ENCODE peak calls at places on chromosomes 7 and 10, in eight cellular contexts. One of them, this sample, is unnamed.

GRCh38 chr7:155405399-155406318 is 52.3 kb upstream of the EN2 start:
- DNase-seq in stimulated activated CD8-positive, alpha-beta memory T cell treated with anti-CD3 and anti-CD28 coated beads, Interleukin-15, amount 100 ng/mL, for 24 hours: no peak
- DNase-seq in gastrocnemius medialis: no peak
- DNase-seq in heart right ventricle: no peak
- DNase-seq in ELR: no peak
- DNase-seq in iris pigment epithelial cell: no peak
- DNase-seq in fibroblast of lung: no peak
- DNase-seq in caudate nucleus: peak
- DNase-seq in this sample: no peak

GRCh38 chr10:45199380-45199740 is 116.0 kb downstream of the OR13A1 start:
- DNase-seq in stimulated activated CD8-positive, alpha-beta memory T cell treated with anti-CD3 and anti-CD28 coated beads, Interleukin-15, amount 100 ng/mL, for 24 hours: no peak
- DNase-seq in gastrocnemius medialis: no peak
- DNase-seq in heart right ventricle: no peak
- DNase-seq in ELR: no peak
- DNase-seq in iris pigment epithelial cell: no peak
- DNase-seq in fibroblast of lung: no peak
- DNase-seq in caudate nucleus: no peak
- DNase-seq in this sample: no peak

GRCh38 chr7:43650457-43651052 is 67.6 kb downstream of the STK17A start:
- DNase-seq in stimulated activated CD8-positive, alpha-beta memory T cell treated with anti-CD3 and anti-CD28 coated beads, Interleukin-15, amount 100 ng/mL, for 24 hours: no peak
- DNase-seq in gastrocnemius medialis: no peak
- DNase-seq in heart right ventricle: no peak
- DNase-seq in ELR: peak
- DNase-seq in iris pigment epithelial cell: peak
- DNase-seq in fibroblast of lung: peak
- DNase-seq in caudate nucleus: no peak
- DNase-seq in this sample: peak

GRCh38 chr7:23115991-23116390 is 10.4 kb downstream of the KLHL7 start:
- DNase-seq in stimulated activated CD8-positive, alpha-beta memory T cell treated with anti-CD3 and anti-CD28 coated beads, Interleukin-15, amount 100 ng/mL, for 24 hours: no peak
- DNase-seq in gastrocnemius medialis: no peak
- DNase-seq in heart right ventricle: no peak
- DNase-seq in ELR: no peak
- DNase-seq in iris pigment epithelial cell: no peak
- DNase-seq in fibroblast of lung: no peak
- DNase-seq in caudate nucleus: no peak
- DNase-seq in this sample: no peak

GRCh38 chr10:104441601-104442000 is 88.0 kb downstream of the CFAP58 start:
- DNase-seq in stimulated activated CD8-positive, alpha-beta memory T cell treated with anti-CD3 and anti-CD28 coated beads, Interleukin-15, amount 100 ng/mL, for 24 hours: no peak
- DNase-seq in gastrocnemius medialis: no peak
- DNase-seq in heart right ventricle: no peak
- DNase-seq in ELR: peak
- DNase-seq in iris pigment epithelial cell: peak
- DNase-seq in fibroblast of lung: peak
- DNase-seq in caudate nucleus: no peak
- DNase-seq in this sample: peak

GRCh38 chr10:104622598-104623209 is 18.4 kb upstream of the SORCS3 start:
- DNase-seq in stimulated activated CD8-positive, alpha-beta memory T cell treated with anti-CD3 and anti-CD28 coated beads, Interleukin-15, amount 100 ng/mL, for 24 hours: no peak
- DNase-seq in gastrocnemius medialis: no peak
- DNase-seq in heart right ventricle: no peak
- DNase-seq in ELR: peak
- DNase-seq in iris pigment epithelial cell: peak
- DNase-seq in fibroblast of lung: no peak
- DNase-seq in caudate nucleus: no peak
- DNase-seq in this sample: peak

GRCh38 chr10:24793648-24794379 is 70.1 kb upstream of the ARHGAP21 start:
- DNase-seq in stimulated activated CD8-positive, alpha-beta memory T cell treated with anti-CD3 and anti-CD28 coated beads, Interleukin-15, amount 100 ng/mL, for 24 hours: no peak
- DNase-seq in gastrocnemius medialis: no peak
- DNase-seq in heart right ventricle: no peak
- DNase-seq in ELR: peak
- DNase-seq in iris pigment epithelial cell: peak
- DNase-seq in fibroblast of lung: peak
- DNase-seq in caudate nucleus: no peak
- DNase-seq in this sample: peak

GRCh38 chr7:50556247-50556976 is 8.8 kb downstream of the DDC start:
- DNase-seq in stimulated activated CD8-positive, alpha-beta memory T cell treated with anti-CD3 and anti-CD28 coated beads, Interleukin-15, amount 100 ng/mL, for 24 hours: no peak
- DNase-seq in gastrocnemius medialis: no peak
- DNase-seq in heart right ventricle: no peak
- DNase-seq in ELR: no peak
- DNase-seq in iris pigment epithelial cell: no peak
- DNase-seq in fibroblast of lung: peak
- DNase-seq in caudate nucleus: no peak
- DNase-seq in this sample: no peak

GRCh38 chr10:89553064-89553734 is 17.8 kb upstream of the SLC16A12 start:
- DNase-seq in stimulated activated CD8-positive, alpha-beta memory T cell treated with anti-CD3 and anti-CD28 coated beads, Interleukin-15, amount 100 ng/mL, for 24 hours: no peak
- DNase-seq in gastrocnemius medialis: no peak
- DNase-seq in heart right ventricle: no peak
- DNase-seq in ELR: peak
- DNase-seq in iris pigment epithelial cell: peak
- DNase-seq in fibroblast of lung: peak
- DNase-seq in caudate nucleus: no peak
- DNase-seq in this sample: peak

GRCh38 chr7:68176974-68177373 is 1180.3 kb downstream of the TYW1 start:
- DNase-seq in stimulated activated CD8-positive, alpha-beta memory T cell treated with anti-CD3 and anti-CD28 coated beads, Interleukin-15, amount 100 ng/mL, for 24 hours: no peak
- DNase-seq in gastrocnemius medialis: peak
- DNase-seq in heart right ventricle: peak
- DNase-seq in ELR: peak
- DNase-seq in iris pigment epithelial cell: peak
- DNase-seq in fibroblast of lung: peak
- DNase-seq in caudate nucleus: no peak
- DNase-seq in this sample: peak

GRCh38 chr7:24175603-24176002 is 108.4 kb upstream of the NPY start:
- DNase-seq in stimulated activated CD8-positive, alpha-beta memory T cell treated with anti-CD3 and anti-CD28 coated beads, Interleukin-15, amount 100 ng/mL, for 24 hours: no peak
- DNase-seq in gastrocnemius medialis: no peak
- DNase-seq in heart right ventricle: no peak
- DNase-seq in ELR: no peak
- DNase-seq in iris pigment epithelial cell: no peak
- DNase-seq in fibroblast of lung: no peak
- DNase-seq in caudate nucleus: no peak
- DNase-seq in this sample: no peak

GRCh38 chr10:44821290-44821689 is 89.8 kb upstream of the TMEM72 start:
- DNase-seq in stimulated activated CD8-positive, alpha-beta memory T cell treated with anti-CD3 and anti-CD28 coated beads, Interleukin-15, amount 100 ng/mL, for 24 hours: no peak
- DNase-seq in gastrocnemius medialis: no peak
- DNase-seq in heart right ventricle: no peak
- DNase-seq in ELR: peak
- DNase-seq in iris pigment epithelial cell: no peak
- DNase-seq in fibroblast of lung: no peak
- DNase-seq in caudate nucleus: no peak
- DNase-seq in this sample: no peak

GRCh38 chr10:132400547-132401151 is 3.6 kb downstream of the PWWP2B start:
- DNase-seq in stimulated activated CD8-positive, alpha-beta memory T cell treated with anti-CD3 and anti-CD28 coated beads, Interleukin-15, amount 100 ng/mL, for 24 hours: no peak
- DNase-seq in gastrocnemius medialis: no peak
- DNase-seq in heart right ventricle: no peak
- DNase-seq in ELR: no peak
- DNase-seq in iris pigment epithelial cell: no peak
- DNase-seq in fibroblast of lung: no peak
- DNase-seq in caudate nucleus: no peak
- DNase-seq in this sample: no peak

GRCh38 chr10:125599194-125599593 is 83.8 kb downstream of the TEX36 start:
- DNase-seq in stimulated activated CD8-positive, alpha-beta memory T cell treated with anti-CD3 and anti-CD28 coated beads, Interleukin-15, amount 100 ng/mL, for 24 hours: no peak
- DNase-seq in gastrocnemius medialis: no peak
- DNase-seq in heart right ventricle: no peak
- DNase-seq in ELR: no peak
- DNase-seq in iris pigment epithelial cell: no peak
- DNase-seq in fibroblast of lung: no peak
- DNase-seq in caudate nucleus: no peak
- DNase-seq in this sample: no peak

GRCh38 chr7:99083068-99083651 is 60.7 kb downstream of the SMURF1 start:
- DNase-seq in stimulated activated CD8-positive, alpha-beta memory T cell treated with anti-CD3 and anti-CD28 coated beads, Interleukin-15, amount 100 ng/mL, for 24 hours: no peak
- DNase-seq in gastrocnemius medialis: no peak
- DNase-seq in heart right ventricle: no peak
- DNase-seq in ELR: no peak
- DNase-seq in iris pigment epithelial cell: peak
- DNase-seq in fibroblast of lung: peak
- DNase-seq in caudate nucleus: no peak
- DNase-seq in this sample: no peak

GRCh38 chr7:44434201-44434600 is 56.3 kb downstream of the NUDCD3 start:
- DNase-seq in stimulated activated CD8-positive, alpha-beta memory T cell treated with anti-CD3 and anti-CD28 coated beads, Interleukin-15, amount 100 ng/mL, for 24 hours: no peak
- DNase-seq in gastrocnemius medialis: no peak
- DNase-seq in heart right ventricle: peak
- DNase-seq in ELR: no peak
- DNase-seq in iris pigment epithelial cell: no peak
- DNase-seq in fibroblast of lung: no peak
- DNase-seq in caudate nucleus: no peak
- DNase-seq in this sample: no peak

GRCh38 chr7:30068117-30068516 is 39.9 kb downstream of the PLEKHA8 start:
- DNase-seq in stimulated activated CD8-positive, alpha-beta memory T cell treated with anti-CD3 and anti-CD28 coated beads, Interleukin-15, amount 100 ng/mL, for 24 hours: no peak
- DNase-seq in gastrocnemius medialis: no peak
- DNase-seq in heart right ventricle: no peak
- DNase-seq in ELR: peak
- DNase-seq in iris pigment epithelial cell: peak
- DNase-seq in fibroblast of lung: peak
- DNase-seq in caudate nucleus: no peak
- DNase-seq in this sample: peak

GRCh38 chr7:151199196-151199874 is 11.0 kb downstream of the H2BK1 start:
- DNase-seq in stimulated activated CD8-positive, alpha-beta memory T cell treated with anti-CD3 and anti-CD28 coated beads, Interleukin-15, amount 100 ng/mL, for 24 hours: no peak
- DNase-seq in gastrocnemius medialis: no peak
- DNase-seq in heart right ventricle: no peak
- DNase-seq in ELR: no peak
- DNase-seq in iris pigment epithelial cell: no peak
- DNase-seq in fibroblast of lung: no peak
- DNase-seq in caudate nucleus: no peak
- DNase-seq in this sample: no peak

GRCh38 chr7:22481726-22482125 is 18.3 kb downstream of the STEAP1B start:
- DNase-seq in stimulated activated CD8-positive, alpha-beta memory T cell treated with anti-CD3 and anti-CD28 coated beads, Interleukin-15, amount 100 ng/mL, for 24 hours: no peak
- DNase-seq in gastrocnemius medialis: no peak
- DNase-seq in heart right ventricle: peak
- DNase-seq in ELR: peak
- DNase-seq in iris pigment epithelial cell: peak
- DNase-seq in fibroblast of lung: no peak
- DNase-seq in caudate nucleus: no peak
- DNase-seq in this sample: peak

GRCh38 chr7:139680676-139681462 is 96.9 kb downstream of the HIPK2 start:
- DNase-seq in stimulated activated CD8-positive, alpha-beta memory T cell treated with anti-CD3 and anti-CD28 coated beads, Interleukin-15, amount 100 ng/mL, for 24 hours: no peak
- DNase-seq in gastrocnemius medialis: peak
- DNase-seq in heart right ventricle: peak
- DNase-seq in ELR: peak
- DNase-seq in iris pigment epithelial cell: peak
- DNase-seq in fibroblast of lung: peak
- DNase-seq in caudate nucleus: no peak
- DNase-seq in this sample: peak

GRCh38 chr7:1359051-1359400 is 100.2 kb downstream of the MICALL2 start:
- DNase-seq in stimulated activated CD8-positive, alpha-beta memory T cell treated with anti-CD3 and anti-CD28 coated beads, Interleukin-15, amount 100 ng/mL, for 24 hours: no peak
- DNase-seq in gastrocnemius medialis: no peak
- DNase-seq in heart right ventricle: no peak
- DNase-seq in ELR: no peak
- DNase-seq in iris pigment epithelial cell: no peak
- DNase-seq in fibroblast of lung: no peak
- DNase-seq in caudate nucleus: no peak
- DNase-seq in this sample: no peak

GRCh38 chr10:131043039-131043691 is 268.4 kb downstream of the TCERG1L start:
- DNase-seq in stimulated activated CD8-positive, alpha-beta memory T cell treated with anti-CD3 and anti-CD28 coated beads, Interleukin-15, amount 100 ng/mL, for 24 hours: no peak
- DNase-seq in gastrocnemius medialis: no peak
- DNase-seq in heart right ventricle: no peak
- DNase-seq in ELR: no peak
- DNase-seq in iris pigment epithelial cell: no peak
- DNase-seq in fibroblast of lung: no peak
- DNase-seq in caudate nucleus: no peak
- DNase-seq in this sample: no peak

GRCh38 chr7:73907554-73908122 is 46.7 kb downstream of the TMEM270 start:
- DNase-seq in stimulated activated CD8-positive, alpha-beta memory T cell treated with anti-CD3 and anti-CD28 coated beads, Interleukin-15, amount 100 ng/mL, for 24 hours: no peak
- DNase-seq in gastrocnemius medialis: no peak
- DNase-seq in heart right ventricle: no peak
- DNase-seq in ELR: no peak
- DNase-seq in iris pigment epithelial cell: no peak
- DNase-seq in fibroblast of lung: no peak
- DNase-seq in caudate nucleus: no peak
- DNase-seq in this sample: no peak

GRCh38 chr10:61974611-61975010 is 73.1 kb downstream of the ARID5B start:
- DNase-seq in stimulated activated CD8-positive, alpha-beta memory T cell treated with anti-CD3 and anti-CD28 coated beads, Interleukin-15, amount 100 ng/mL, for 24 hours: no peak
- DNase-seq in gastrocnemius medialis: no peak
- DNase-seq in heart right ventricle: peak
- DNase-seq in ELR: peak
- DNase-seq in iris pigment epithelial cell: peak
- DNase-seq in fibroblast of lung: peak
- DNase-seq in caudate nucleus: no peak
- DNase-seq in this sample: peak

GRCh38 chr7:54799792-54800191 is 40.8 kb upstream of the SEC61G start:
- DNase-seq in stimulated activated CD8-positive, alpha-beta memory T cell treated with anti-CD3 and anti-CD28 coated beads, Interleukin-15, amount 100 ng/mL, for 24 hours: no peak
- DNase-seq in gastrocnemius medialis: no peak
- DNase-seq in heart right ventricle: no peak
- DNase-seq in ELR: no peak
- DNase-seq in iris pigment epithelial cell: no peak
- DNase-seq in fibroblast of lung: no peak
- DNase-seq in caudate nucleus: no peak
- DNase-seq in this sample: no peak

GRCh38 chr10:132506711-132507466 is 30.7 kb upstream of the INPP5A start:
- DNase-seq in stimulated activated CD8-positive, alpha-beta memory T cell treated with anti-CD3 and anti-CD28 coated beads, Interleukin-15, amount 100 ng/mL, for 24 hours: no peak
- DNase-seq in gastrocnemius medialis: peak
- DNase-seq in heart right ventricle: no peak
- DNase-seq in ELR: no peak
- DNase-seq in iris pigment epithelial cell: peak
- DNase-seq in fibroblast of lung: peak
- DNase-seq in caudate nucleus: no peak
- DNase-seq in this sample: no peak

GRCh38 chr7:1243964-1244416 is 11.3 kb downstream of the UNCX start:
- DNase-seq in stimulated activated CD8-positive, alpha-beta memory T cell treated with anti-CD3 and anti-CD28 coated beads, Interleukin-15, amount 100 ng/mL, for 24 hours: no peak
- DNase-seq in gastrocnemius medialis: no peak
- DNase-seq in heart right ventricle: no peak
- DNase-seq in ELR: no peak
- DNase-seq in iris pigment epithelial cell: no peak
- DNase-seq in fibroblast of lung: no peak
- DNase-seq in caudate nucleus: no peak
- DNase-seq in this sample: no peak

GRCh38 chr10:83606275-83606674 is 533.0 kb upstream of the GHITM start:
- DNase-seq in stimulated activated CD8-positive, alpha-beta memory T cell treated with anti-CD3 and anti-CD28 coated beads, Interleukin-15, amount 100 ng/mL, for 24 hours: no peak
- DNase-seq in gastrocnemius medialis: no peak
- DNase-seq in heart right ventricle: no peak
- DNase-seq in ELR: no peak
- DNase-seq in iris pigment epithelial cell: no peak
- DNase-seq in fibroblast of lung: peak
- DNase-seq in caudate nucleus: no peak
- DNase-seq in this sample: no peak

GRCh38 chr10:29998142-29998808 is 61.1 kb downstream of the JCAD start:
- DNase-seq in stimulated activated CD8-positive, alpha-beta memory T cell treated with anti-CD3 and anti-CD28 coated beads, Interleukin-15, amount 100 ng/mL, for 24 hours: peak
- DNase-seq in gastrocnemius medialis: peak
- DNase-seq in heart right ventricle: peak
- DNase-seq in ELR: peak
- DNase-seq in iris pigment epithelial cell: peak
- DNase-seq in fibroblast of lung: peak
- DNase-seq in caudate nucleus: no peak
- DNase-seq in this sample: peak

GRCh38 chr10:132910901-132911711 is 31.3 kb downstream of the CFAP46 start:
- DNase-seq in stimulated activated CD8-positive, alpha-beta memory T cell treated with anti-CD3 and anti-CD28 coated beads, Interleukin-15, amount 100 ng/mL, for 24 hours: no peak
- DNase-seq in gastrocnemius medialis: no peak
- DNase-seq in heart right ventricle: no peak
- DNase-seq in ELR: peak
- DNase-seq in iris pigment epithelial cell: no peak
- DNase-seq in fibroblast of lung: no peak
- DNase-seq in caudate nucleus: no peak
- DNase-seq in this sample: no peak

GRCh38 chr10:13943735-13944398 is 357.1 kb downstream of the PRPF18 start:
- DNase-seq in stimulated activated CD8-positive, alpha-beta memory T cell treated with anti-CD3 and anti-CD28 coated beads, Interleukin-15, amount 100 ng/mL, for 24 hours: no peak
- DNase-seq in gastrocnemius medialis: no peak
- DNase-seq in heart right ventricle: no peak
- DNase-seq in ELR: no peak
- DNase-seq in iris pigment epithelial cell: no peak
- DNase-seq in fibroblast of lung: no peak
- DNase-seq in caudate nucleus: no peak
- DNase-seq in this sample: no peak

GRCh38 chr10:71888623-71889387 is 37.8 kb upstream of the PSAP start:
- DNase-seq in stimulated activated CD8-positive, alpha-beta memory T cell treated with anti-CD3 and anti-CD28 coated beads, Interleukin-15, amount 100 ng/mL, for 24 hours: no peak
- DNase-seq in gastrocnemius medialis: peak
- DNase-seq in heart right ventricle: peak
- DNase-seq in ELR: peak
- DNase-seq in iris pigment epithelial cell: peak
- DNase-seq in fibroblast of lung: peak
- DNase-seq in caudate nucleus: no peak
- DNase-seq in this sample: peak

GRCh38 chr7:123594813-123595241 is 6.8 kb upstream of the ASB15 start:
- DNase-seq in stimulated activated CD8-positive, alpha-beta memory T cell treated with anti-CD3 and anti-CD28 coated beads, Interleukin-15, amount 100 ng/mL, for 24 hours: no peak
- DNase-seq in gastrocnemius medialis: no peak
- DNase-seq in heart right ventricle: no peak
- DNase-seq in ELR: peak
- DNase-seq in iris pigment epithelial cell: no peak
- DNase-seq in fibroblast of lung: no peak
- DNase-seq in caudate nucleus: no peak
- DNase-seq in this sample: no peak

GRCh38 chr7:86814980-86815379 is 171.3 kb downstream of the GRM3 start:
- DNase-seq in stimulated activated CD8-positive, alpha-beta memory T cell treated with anti-CD3 and anti-CD28 coated beads, Interleukin-15, amount 100 ng/mL, for 24 hours: no peak
- DNase-seq in gastrocnemius medialis: no peak
- DNase-seq in heart right ventricle: no peak
- DNase-seq in ELR: peak
- DNase-seq in iris pigment epithelial cell: peak
- DNase-seq in fibroblast of lung: no peak
- DNase-seq in caudate nucleus: no peak
- DNase-seq in this sample: no peak